ENCODE peak calls at places on chromosomes 2 and 18, in seven cellular contexts. U is A673; Q is neuronal stem cell; D is naive thymus-derived CD4-positive, alpha-beta T cell; O is osteoblast; F is IMR-90; R is tibial nerve. E is an unnamed sample. For H3K9me3, the result is how much of the 10 kb centered on the place peaks cover.

GRCh38 chr2:74267068-74267467 is 68.7 kb downstream of the MTHFD2 start:
- DNase-seq in U (no peak), Q (no peak), D (peak), O (no peak), F (no peak), R (no peak), E (peak)

GRCh38 chr18:57975805-57976204 is 68.2 kb upstream of the NEDD4L start:
- DNase-seq in U (no peak), Q (no peak), D (no peak), O (no peak), F (no peak), R (no peak), E (no peak)

GRCh38 chr2:118319271-118319684 is 231.0 kb downstream of the INSIG2 start:
- DNase-seq in U (no peak), Q (peak), D (no peak), O (no peak), F (no peak), R (no peak), E (no peak)

GRCh38 chr2:170163666-170164065 is 14.3 kb upstream of the MYO3B start:
- DNase-seq in U (no peak), Q (no peak), D (no peak), O (no peak), F (no peak), R (no peak), E (no peak)

GRCh38 chr2:191292869-191293268 is 47.7 kb downstream of the MYO1B start:
- DNase-seq in U (no peak), Q (no peak), D (no peak), O (no peak), F (no peak), R (no peak), E (no peak)

GRCh38 chr2:74573747-74574562 is 19.4 kb downstream of the DOK1 start:
- DNase-seq in U (peak), Q (no peak), D (peak), O (peak), F (peak), R (no peak), E (no peak)

GRCh38 chr18:50410008-50410407 is 35.2 kb downstream of the SKA1 start:
- DNase-seq in U (peak), Q (no peak), D (no peak), O (no peak), F (no peak), R (no peak), E (no peak)

GRCh38 chr2:54473876-54474275 is 17.7 kb downstream of the SPTBN1 start:
- DNase-seq in U (no peak), Q (no peak), D (no peak), O (no peak), F (no peak), R (no peak), E (no peak)

GRCh38 chr18:76668119-76668518 is 154.2 kb upstream of the ZNF236 start:
- DNase-seq in U (no peak), Q (no peak), D (no peak), O (no peak), F (no peak), R (no peak), E (no peak)

GRCh38 chr2:10514287-10514686 is 66.2 kb upstream of the ODC1 start:
- DNase-seq in U (no peak), Q (no peak), D (no peak), O (peak), F (no peak), R (no peak), E (no peak)

GRCh38 chr2:38187416-38188127 is 111.6 kb upstream of the CYP1B1 start:
- DNase-seq in U (no peak), Q (no peak), D (no peak), O (peak), F (peak), R (peak), E (no peak)

GRCh38 chr2:129936334-129936934 is 43.0 kb upstream of the RAB6C start:
- DNase-seq in U (peak), Q (no peak), D (no peak), O (peak), F (no peak), R (no peak), E (no peak)

GRCh38 chr18:12564861-12565260 is 93.0 kb downstream of the SPIRE1 start:
- DNase-seq in U (no peak), Q (no peak), D (no peak), O (no peak), F (no peak), R (no peak), E (no peak)

GRCh38 chr18:12556946-12557806 is 100.7 kb downstream of the SPIRE1 start:
- DNase-seq in U (no peak), Q (no peak), D (no peak), O (no peak), F (no peak), R (no peak), E (no peak)

GRCh38 chr18:12564378-12564777 is 93.5 kb downstream of the SPIRE1 start:
- DNase-seq in U (no peak), Q (no peak), D (no peak), O (no peak), F (no peak), R (no peak), E (no peak)

GRCh38 chr18:12554796-12555388 is 103.0 kb downstream of the SPIRE1 start:
- DNase-seq in U (no peak), Q (no peak), D (no peak), O (no peak), F (no peak), R (no peak), E (no peak)

GRCh38 chr18:12559319-12559718 is 98.6 kb downstream of the SPIRE1 start:
- DNase-seq in U (no peak), Q (no peak), D (no peak), O (no peak), F (no peak), R (no peak), E (no peak)
- H3K9me3 ChIP-seq in U (under half), Q (under half), D (under half), O (under half), F (under half), R (under half), E (under half)

GRCh38 chr2:229443869-229444268 is 172.8 kb upstream of the PID1 start:
- DNase-seq in U (no peak), Q (no peak), D (no peak), O (no peak), F (no peak), R (no peak), E (no peak)
- H3K9me3 ChIP-seq in U (under half), Q (under half), D (under half), O (under half), F (under half), R (under half), E (under half)

GRCh38 chr2:576292-576691 is 100.9 kb downstream of the TMEM18 start:
- DNase-seq in U (no peak), Q (no peak), D (no peak), O (no peak), F (no peak), R (no peak), E (no peak)
- H3K9me3 ChIP-seq in U (under half), Q (under half), D (under half), O (under half), F (under half), R (under half), E (under half)

DNA sequence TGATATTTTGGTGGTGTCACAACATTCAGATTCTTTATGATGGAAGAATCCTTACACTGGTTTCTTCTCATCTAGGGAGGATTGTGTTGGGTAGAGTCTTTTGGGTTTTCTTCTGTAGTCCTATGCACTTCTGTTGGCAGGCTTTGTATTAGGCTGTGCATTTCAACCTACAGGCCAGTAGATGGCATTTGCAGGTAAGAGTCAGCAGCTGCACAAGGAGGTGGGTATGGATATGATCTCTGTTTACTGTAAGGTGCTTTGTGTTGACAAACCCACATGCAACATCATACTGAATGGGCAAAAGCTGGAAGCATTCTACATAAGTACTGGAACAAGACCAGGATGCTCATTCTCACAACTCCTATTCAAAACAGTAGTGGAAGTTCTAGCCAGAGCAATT is 656.8 kb downstream of the METTL4 start:
- DNase-seq in U (peak), Q (no peak), D (no peak), O (no peak), F (no peak), R (no peak), E (no peak)
- H3K9me3 ChIP-seq in U (under half), Q (under half), D (under half), O (under half), F (under half), R (under half), E (under half)

E was measured in T-helper 17 cell.